ENCODE peak calls at places on chromosomes 7 and 10, in ten cellular contexts. G is Calu3, Q is NCI-H1092, I is AG09319, H is G401, K is nephron progenitor cell, V is anterior cingulate cortex, X is cerebellum, D is pons, M is left ventricle myocardium inferior. F is an unnamed sample.
A peak's percentile ranks its signal among the peaks of the same experiment; 100 is the strongest.

GRCh38 chr7:105932835-105933477 is 30.1 kb upstream of the CDHR3 start:
- DNase-seq in G (no peak), Q (no peak), I (peak; percentile 89), H (peak; percentile 77), K (no peak), V (no peak), X (peak; percentile 40), D (peak; percentile 51), M (no peak), F (peak; percentile 9)

GRCh38 chr7:130875265-130875741 is 141.3 kb upstream of the KLF14 start:
- DNase-seq in G (peak; percentile 85), Q (peak; percentile 30), I (no peak), H (peak; percentile 74), K (peak; percentile 76), V (no peak), X (peak; percentile 70), D (no peak), M (peak; percentile 47), F (peak; percentile 20)

GRCh38 chr10:117653170-117653515 is 110.6 kb downstream of the EMX2 start:
- DNase-seq in G (peak; percentile 35), Q (no peak), I (peak; percentile 61), H (no peak), K (no peak), V (no peak), X (no peak), D (no peak), M (no peak), F (no peak)

GRCh38 chr7:114007391-114007790 is 88.6 kb upstream of the PPP1R3A start:
- DNase-seq in G (no peak), Q (no peak), I (no peak), H (no peak), K (no peak), V (no peak), X (no peak), D (no peak), M (no peak), F (no peak)

GRCh38 chr7:87886875-87887274 is 10.6 kb downstream of the DBF4 start:
- DNase-seq in G (no peak), Q (peak; percentile 23), I (peak; percentile 20), H (peak; percentile 35), K (no peak), V (no peak), X (no peak), D (peak; percentile 60), M (no peak), F (peak; percentile 14)

GRCh38 chr7:2893411-2893861 is 49.3 kb upstream of the GNA12 start:
- DNase-seq in G (no peak), Q (no peak), I (no peak), H (no peak), K (no peak), V (no peak), X (no peak), D (no peak), M (no peak), F (no peak)

GRCh38 chr10:27783660-27784059 is 38.0 kb upstream of the MKX start:
- DNase-seq in G (peak; percentile 59), Q (no peak), I (peak; percentile 11), H (peak; percentile 3), K (peak; percentile 6), V (no peak), X (no peak), D (no peak), M (no peak), F (no peak)

GRCh38 chr10:102399217-102400021 is 3.9 kb downstream of the NFKB2 start:
- DNase-seq in G (no peak), Q (peak; percentile 58), I (peak; percentile 64), H (peak; percentile 85), K (peak; percentile 93), V (peak; percentile 61), X (peak; percentile 93), D (peak; percentile 71), M (peak; percentile 90), F (peak; percentile 87)

GRCh38 chr10:26879744-26880143 is 19.0 kb upstream of the ABI1 start:
- DNase-seq in G (peak; percentile 85), Q (peak; percentile 8), I (no peak), H (peak; percentile 8), K (no peak), V (peak; percentile 9), X (no peak), D (peak; percentile 37), M (no peak), F (peak; percentile 30)

GRCh38 chr10:44195120-44196007 is 189.5 kb downstream of the CXCL12 start:
- DNase-seq in G (no peak), Q (no peak), I (peak; percentile 88), H (no peak), K (no peak), V (no peak), X (no peak), D (no peak), M (peak; percentile 46), F (no peak)

GRCh38 chr10:104080762-104081161 is 4.9 kb downstream of the COL17A1 start:
- DNase-seq in G (no peak), Q (peak; percentile 19), I (no peak), H (no peak), K (no peak), V (no peak), X (no peak), D (peak; percentile 32), M (no peak), F (peak; percentile 13)

GRCh38 chr7:87318741-87319140 is 26.7 kb upstream of the CROT start:
- DNase-seq in G (no peak), Q (peak; percentile 49), I (no peak), H (no peak), K (no peak), V (no peak), X (no peak), D (no peak), M (no peak), F (no peak)

GRCh38 chr10:118568327-118568848 is 27.1 kb downstream of the PRLHR start:
- DNase-seq in G (peak; percentile 45), Q (peak; percentile 36), I (peak; percentile 34), H (peak; percentile 49), K (peak; percentile 51), V (no peak), X (peak; percentile 44), D (peak; percentile 66), M (no peak), F (peak; percentile 62)

GRCh38 chr7:105664816-105665525 is 83.7 kb upstream of the EFCAB10 start:
- DNase-seq in G (peak; percentile 69), Q (peak; percentile 82), I (no peak), H (no peak), K (no peak), V (no peak), X (no peak), D (no peak), M (no peak), F (no peak)

GRCh38 chr10:81297292-81297691 is 577.7 kb upstream of the NRG3 start:
- DNase-seq in G (no peak), Q (no peak), I (no peak), H (no peak), K (no peak), V (no peak), X (no peak), D (no peak), M (no peak), F (no peak)

GRCh38 chr7:139741813-139742344 is 35.9 kb downstream of the HIPK2 start:
- DNase-seq in G (no peak), Q (no peak), I (no peak), H (no peak), K (no peak), V (no peak), X (no peak), D (no peak), M (no peak), F (no peak)

GRCh38 chr7:7103343-7104313 is 78.7 kb upstream of the C1GALT1 start:
- DNase-seq in G (peak; percentile 20), Q (peak; percentile 33), I (peak; percentile 39), H (peak; percentile 53), K (no peak), V (no peak), X (peak; percentile 26), D (peak; percentile 83), M (no peak), F (peak; percentile 59)

GRCh38 chr10:72322030-72322279 is 32.8 kb downstream of the DNAJB12 start:
- DNase-seq in G (peak; percentile 50), Q (no peak), I (no peak), H (no peak), K (no peak), V (no peak), X (no peak), D (no peak), M (no peak), F (no peak)

GRCh38 chr10:79983286-79983909 is 34.5 kb upstream of the SFTPD start:
- DNase-seq in G (no peak), Q (no peak), I (no peak), H (peak; percentile 11), K (no peak), V (no peak), X (no peak), D (no peak), M (no peak), F (no peak)

GRCh38 chr7:81506609-81507008 is 263.2 kb downstream of the HGF start:
- DNase-seq in G (no peak), Q (no peak), I (no peak), H (no peak), K (no peak), V (no peak), X (no peak), D (no peak), M (no peak), F (no peak)

GRCh38 chr7:112422842-112423496 is 27.3 kb upstream of the IFRD1 start:
- DNase-seq in G (peak; percentile 85), Q (no peak), I (peak; percentile 79), H (peak; percentile 72), K (peak; percentile 16), V (peak; percentile 9), X (peak; percentile 43), D (peak; percentile 58), M (peak; percentile 74), F (peak; percentile 35)

GRCh38 chr10:14904864-14905263 is 26.2 kb downstream of the SUV39H2 start:
- DNase-seq in G (no peak), Q (no peak), I (no peak), H (no peak), K (no peak), V (no peak), X (no peak), D (no peak), M (no peak), F (no peak)

GRCh38 chr7:153170287-153170686 is 410.7 kb downstream of the ACTR3B start:
- DNase-seq in G (no peak), Q (no peak), I (no peak), H (no peak), K (no peak), V (no peak), X (no peak), D (no peak), M (no peak), F (no peak)

GRCh38 chr7:40526951-40527350 is 392.1 kb downstream of the SUGCT start:
- DNase-seq in G (no peak), Q (no peak), I (no peak), H (no peak), K (no peak), V (no peak), X (no peak), D (no peak), M (no peak), F (no peak)

GRCh38 chr7:36605261-36605660 is 119.0 kb downstream of the AOAH start:
- DNase-seq in G (peak; percentile 24), Q (no peak), I (no peak), H (peak; percentile 51), K (no peak), V (no peak), X (no peak), D (no peak), M (no peak), F (no peak)

GRCh38 chr10:89837173-89838001 is 136.0 kb downstream of the KIF20B start:
- DNase-seq in G (peak; percentile 4), Q (no peak), I (no peak), H (no peak), K (no peak), V (no peak), X (no peak), D (no peak), M (peak; percentile 26), F (peak; percentile 35)

GRCh38 chr10:200405-200804 is 65.2 kb downstream of the ZMYND11 start:
- DNase-seq in G (no peak), Q (no peak), I (no peak), H (no peak), K (no peak), V (no peak), X (no peak), D (no peak), M (no peak), F (no peak)

GRCh38 chr10:24952146-24952700 is at the start of gene PRTFDC1:
- DNase-seq in G (peak; percentile 58), Q (peak; percentile 10), I (no peak), H (peak; percentile 51), K (peak; percentile 30), V (peak; percentile 42), X (peak; percentile 51), D (peak; percentile 44), M (peak; percentile 56), F (peak; percentile 63)

F was measured in midbrain.